ENCODE peak calls at places on chromosomes 13 and 19, in four cellular contexts. One of them, this sample, is unnamed.

GRCh38 chr19:41646589-41647204 is 19.8 kb upstream of the CEACAM4 start:
- DNase-seq in GM12892: no peak
- DNase-seq in GM23338: peak
- DNase-seq in upper lobe of left lung: peak
- DNase-seq in this sample: no peak

GRCh38 chr13:73922728-73923393 is 211.3 kb downstream of the KLF12 start:
- DNase-seq in upper lobe of left lung: no peak
- DNase-seq in GM23338: no peak
- DNase-seq in GM12892: no peak
- DNase-seq in this sample: no peak

GRCh38 chr13:31174018-31174417 is 12.3 kb upstream of the HSPH1 start:
- DNase-seq in GM12892: no peak
- DNase-seq in GM23338: no peak
- DNase-seq in upper lobe of left lung: no peak
- DNase-seq in this sample: no peak

GRCh38 chr13:101417043-101417406 is 717 bp upstream of the NALCN start:
- DNase-seq in GM12892: no peak
- DNase-seq in upper lobe of left lung: no peak
- DNase-seq in GM23338: no peak
- DNase-seq in this sample: no peak

GRCh38 chr13:111662451-111662850 is 342.0 kb downstream of the TEX29 start:
- DNase-seq in GM23338: no peak
- DNase-seq in upper lobe of left lung: no peak
- DNase-seq in GM12892: no peak
- DNase-seq in this sample: no peak

GRCh38 chr19:53132231-53132991 is at the start of gene ZNF415:
- DNase-seq in upper lobe of left lung: peak
- DNase-seq in GM12892: no peak
- DNase-seq in GM23338: peak
- DNase-seq in this sample: peak

GRCh38 chr19:17777840-17778620 is 16.9 kb upstream of the B3GNT3 start:
- DNase-seq in GM23338: peak
- DNase-seq in upper lobe of left lung: peak
- DNase-seq in GM12892: no peak
- DNase-seq in this sample: no peak

GRCh38 chr19:46954502-46955004 is 65.1 kb upstream of the NPAS1 start:
- DNase-seq in GM12892: no peak
- DNase-seq in GM23338: no peak
- DNase-seq in upper lobe of left lung: no peak
- DNase-seq in this sample: no peak

GRCh38 chr13:23586336-23586735 is 16.1 kb downstream of the TNFRSF19 start:
- DNase-seq in GM23338: no peak
- DNase-seq in upper lobe of left lung: no peak
- DNase-seq in GM12892: no peak
- DNase-seq in this sample: no peak

GRCh38 chr19:29784598-29785223 is 27.1 kb upstream of the CCNE1 start:
- DNase-seq in GM23338: no peak
- DNase-seq in GM12892: no peak
- DNase-seq in upper lobe of left lung: no peak
- DNase-seq in this sample: no peak

GRCh38 chr13:107573184-107573583 is 642.2 kb downstream of the LIG4 start:
- DNase-seq in upper lobe of left lung: no peak
- DNase-seq in GM23338: no peak
- DNase-seq in GM12892: no peak
- DNase-seq in this sample: no peak

GRCh38 chr13:37360556-37360955 is 238.0 kb downstream of the POSTN start:
- DNase-seq in upper lobe of left lung: no peak
- DNase-seq in GM23338: no peak
- DNase-seq in GM12892: no peak
- DNase-seq in this sample: no peak

GRCh38 chr13:30934381-30934780 is 1.9 kb downstream of the TEX26 start:
- DNase-seq in upper lobe of left lung: no peak
- DNase-seq in GM23338: peak
- DNase-seq in GM12892: no peak
- DNase-seq in this sample: no peak

GRCh38 chr19:16860118-16860517 is 28.7 kb upstream of the F2RL3 start:
- DNase-seq in GM23338: no peak
- DNase-seq in GM12892: no peak
- DNase-seq in upper lobe of left lung: peak
- DNase-seq in this sample: no peak

GRCh38 chr13:20391597-20392452 is 133.8 kb downstream of the CRYL1 start:
- DNase-seq in GM12892: no peak
- DNase-seq in upper lobe of left lung: peak
- DNase-seq in GM23338: peak
- DNase-seq in this sample: no peak

GRCh38 chr13:54029226-54029625 is 1000.6 kb downstream of the OLFM4 start:
- DNase-seq in GM12892: no peak
- DNase-seq in upper lobe of left lung: no peak
- DNase-seq in GM23338: peak
- DNase-seq in this sample: no peak

GRCh38 chr19:16111909-16112752 is 442 bp downstream of the RAB8A start:
- DNase-seq in upper lobe of left lung: no peak
- DNase-seq in GM23338: no peak
- DNase-seq in GM12892: no peak
- DNase-seq in this sample: peak

GRCh38 chr19:53980553-53981407 is 10.7 kb upstream of the CACNG6 start:
- DNase-seq in GM12892: no peak
- DNase-seq in GM23338: peak
- DNase-seq in upper lobe of left lung: no peak
- DNase-seq in this sample: no peak

GRCh38 chr19:1412995-1413889 is 5.9 kb downstream of the DAZAP1 start:
- DNase-seq in upper lobe of left lung: peak
- DNase-seq in GM12892: no peak
- DNase-seq in GM23338: no peak
- DNase-seq in this sample: no peak

GRCh38 chr19:12872941-12873890 is 8.0 kb downstream of the DNASE2 start:
- DNase-seq in GM23338: peak
- DNase-seq in GM12892: no peak
- DNase-seq in upper lobe of left lung: no peak
- DNase-seq in this sample: no peak

GRCh38 chr13:109979186-109979585 is 192.8 kb upstream of the IRS2 start:
- DNase-seq in GM23338: no peak
- DNase-seq in upper lobe of left lung: no peak
- DNase-seq in GM12892: no peak
- DNase-seq in this sample: no peak

GRCh38 chr19:33368074-33368864 is 5.2 kb upstream of the CEBPG start:
- DNase-seq in upper lobe of left lung: no peak
- DNase-seq in GM12892: no peak
- DNase-seq in GM23338: no peak
- DNase-seq in this sample: no peak

GRCh38 chr13:32426981-32427851 is 714 bp downstream of the N4BP2L1 start:
- DNase-seq in upper lobe of left lung: peak
- DNase-seq in GM23338: peak
- DNase-seq in GM12892: peak
- DNase-seq in this sample: peak

GRCh38 chr19:56114711-56115110 is 6.4 kb downstream of the ZNF787 start:
- DNase-seq in upper lobe of left lung: peak
- DNase-seq in GM23338: no peak
- DNase-seq in GM12892: no peak
- DNase-seq in this sample: no peak

GRCh38 chr13:39900106-39900750 is 244.8 kb downstream of the COG6 start:
- DNase-seq in GM23338: no peak
- DNase-seq in upper lobe of left lung: no peak
- DNase-seq in GM12892: no peak
- DNase-seq in this sample: no peak

GRCh38 chr19:2014731-2015610 is 543 bp downstream of the BTBD2 start:
- DNase-seq in GM23338: peak
- DNase-seq in GM12892: peak
- DNase-seq in upper lobe of left lung: peak
- DNase-seq in this sample: peak

GRCh38 chr19:44770550-44771257 is 7.0 kb upstream of the CBLC start:
- DNase-seq in upper lobe of left lung: peak
- DNase-seq in GM23338: peak
- DNase-seq in GM12892: peak
- DNase-seq in this sample: peak
- TF ChIP-seq POLR2AphosphoS5 in upper lobe of left lung: peak
- TF ChIP-seq POLR2AphosphoS5 in GM23338: no peak
- TF ChIP-seq POLR2AphosphoS5 in GM12892: no peak
- TF ChIP-seq POLR2AphosphoS5 in this sample: no peak

GRCh38 chr13:41848435-41849255 is 112.3 kb downstream of the VWA8 start:
- DNase-seq in GM23338: no peak
- DNase-seq in upper lobe of left lung: no peak
- DNase-seq in GM12892: no peak
- DNase-seq in this sample: no peak

GRCh38 chr13:41842029-41842428 is 118.9 kb downstream of the VWA8 start:
- DNase-seq in GM12892: no peak
- DNase-seq in upper lobe of left lung: no peak
- DNase-seq in GM23338: no peak
- DNase-seq in this sample: no peak

DNA sequence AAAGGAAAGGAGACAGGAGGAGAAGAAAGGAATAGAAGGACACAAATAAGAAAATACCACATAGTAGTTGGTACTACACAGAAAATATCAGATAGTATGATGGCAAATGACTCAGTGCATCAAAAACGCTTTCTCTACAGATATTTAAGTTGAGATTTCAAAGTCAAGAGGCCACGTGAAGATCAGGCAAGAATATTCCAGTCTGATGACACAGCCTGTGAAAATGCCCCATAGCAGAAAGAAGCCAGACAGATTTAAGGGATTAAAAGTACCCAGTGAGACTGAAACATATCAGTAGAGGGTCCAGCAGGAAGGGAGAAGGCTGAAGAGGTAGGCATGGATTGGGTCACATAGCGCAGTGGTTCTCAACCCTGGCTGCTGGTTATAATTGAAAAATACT is 113.7 kb downstream of the VWA8 start:
- DNase-seq in upper lobe of left lung: no peak
- DNase-seq in GM23338: no peak
- DNase-seq in GM12892: no peak
- DNase-seq in this sample: no peak
- TF ChIP-seq POLR2AphosphoS5 in upper lobe of left lung: no peak
- TF ChIP-seq POLR2AphosphoS5 in GM23338: no peak
- TF ChIP-seq POLR2AphosphoS5 in GM12892: no peak
- TF ChIP-seq POLR2AphosphoS5 in this sample: no peak

GRCh38 chr19:38728752-38729541 is 15.3 kb downstream of the CAPN12 start:
- DNase-seq in GM12892: no peak
- DNase-seq in upper lobe of left lung: peak
- DNase-seq in GM23338: no peak
- DNase-seq in this sample: no peak

GRCh38 chr19:38726284-38726673 is 18.0 kb downstream of the CAPN12 start:
- DNase-seq in GM23338: no peak
- DNase-seq in GM12892: no peak
- DNase-seq in upper lobe of left lung: no peak
- DNase-seq in this sample: no peak

GRCh38 chr19:38726761-38727301 is 17.4 kb downstream of the CAPN12 start:
- DNase-seq in GM12892: no peak
- DNase-seq in GM23338: no peak
- DNase-seq in upper lobe of left lung: peak
- DNase-seq in this sample: no peak

GRCh38 chr19:38727306-38727867 is 16.9 kb downstream of the CAPN12 start:
- DNase-seq in GM12892: no peak
- DNase-seq in GM23338: no peak
- DNase-seq in upper lobe of left lung: no peak
- DNase-seq in this sample: no peak

DNA sequence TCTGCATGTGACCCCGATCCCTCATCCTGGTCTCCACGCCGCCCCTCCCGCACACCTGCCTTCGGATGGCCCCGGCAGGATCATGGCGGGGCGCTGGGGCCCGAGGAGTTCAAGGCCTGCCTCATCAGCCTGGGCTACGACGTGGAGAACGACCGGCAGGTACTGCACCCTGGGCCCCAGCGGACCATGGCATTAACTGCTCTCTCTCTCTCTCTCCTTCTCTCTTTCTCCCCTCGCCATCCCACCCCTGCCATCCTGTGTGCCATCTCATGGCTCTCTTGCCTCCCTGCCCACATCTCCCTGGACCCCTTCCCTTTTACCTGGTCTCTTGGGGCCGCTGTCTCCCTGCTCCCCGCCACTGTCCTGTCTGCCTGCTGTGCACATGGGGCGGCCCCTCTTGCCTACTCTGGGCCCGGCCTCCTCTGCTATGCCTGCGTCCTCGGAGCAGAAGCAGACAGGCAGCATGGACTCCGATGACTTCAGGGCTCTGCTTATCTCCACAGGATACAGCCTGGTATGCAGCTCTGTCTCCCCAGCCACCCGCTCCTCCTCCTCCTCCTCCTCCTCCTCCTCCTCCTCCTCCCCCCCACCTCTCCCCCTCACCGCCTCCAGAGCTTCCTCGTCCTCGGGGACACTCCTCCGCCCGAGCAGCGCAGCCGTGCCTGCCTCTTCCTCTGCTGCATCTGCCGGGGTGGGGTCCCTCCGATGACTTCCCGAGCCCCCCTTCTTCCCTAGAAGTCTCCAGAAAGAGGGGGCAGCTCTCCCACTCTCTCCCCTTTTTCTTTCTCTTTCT is 16.2 kb downstream of the CAPN12 start:
- DNase-seq in GM12892: no peak
- DNase-seq in GM23338: no peak
- DNase-seq in upper lobe of left lung: peak
- DNase-seq in this sample: no peak
- TF ChIP-seq POLR2AphosphoS5 in GM12892: no peak
- TF ChIP-seq POLR2AphosphoS5 in GM23338: no peak
- TF ChIP-seq POLR2AphosphoS5 in upper lobe of left lung: no peak
- TF ChIP-seq POLR2AphosphoS5 in this sample: no peak

DNA sequence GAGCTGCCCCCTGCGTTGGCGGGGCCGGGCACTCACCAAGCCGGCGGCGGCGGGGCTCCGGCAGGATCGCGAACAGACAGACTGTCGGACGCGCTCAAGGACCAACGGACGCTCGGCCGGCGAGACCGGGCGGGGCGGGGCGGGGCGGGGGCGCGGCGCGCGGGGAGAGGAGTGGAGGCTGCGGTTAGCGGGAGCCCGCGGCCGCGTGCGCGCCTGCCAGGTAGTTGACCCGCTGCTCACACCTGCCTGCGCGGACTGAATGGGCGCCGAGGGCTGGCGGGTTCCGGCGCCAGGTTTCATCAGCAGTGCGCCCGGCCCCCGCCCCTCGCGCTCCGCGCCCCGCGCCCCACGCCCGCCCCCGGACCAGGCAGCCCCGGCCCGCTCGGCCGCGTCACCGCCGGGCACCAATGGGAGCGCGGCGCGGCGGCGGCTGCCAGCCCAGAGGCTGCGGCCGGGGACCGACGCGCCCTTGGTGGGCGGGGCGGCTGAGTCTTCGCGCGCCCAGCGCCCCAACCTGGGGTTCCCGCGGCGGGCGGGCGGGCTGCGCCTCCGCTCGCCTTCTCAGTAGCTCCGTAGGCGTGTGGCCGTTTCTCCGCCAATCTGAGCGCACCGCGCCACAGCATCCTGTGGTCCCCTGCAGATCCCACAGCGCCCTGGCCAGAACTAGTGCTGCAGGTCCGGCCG is at the start of gene SLC7A1:
- DNase-seq in GM23338: peak
- DNase-seq in upper lobe of left lung: peak
- DNase-seq in GM12892: peak
- DNase-seq in this sample: peak
- TF ChIP-seq POLR2AphosphoS5 in GM23338: peak
- TF ChIP-seq POLR2AphosphoS5 in upper lobe of left lung: no peak
- TF ChIP-seq POLR2AphosphoS5 in GM12892: no peak
- TF ChIP-seq POLR2AphosphoS5 in this sample: peak

This sample was measured in sigmoid colon.